ENCODE peak calls at places on chromosomes 12 and 14, in six cellular contexts. B is pancreas; M is occipital lobe; T is stimulated activated CD4-positive, alpha-beta T cell treated with anti-CD3 and anti-CD28 coated beads, Interleukin-12 subunit alpha, Interleukin-12 subunit beta, amount 100 ng/mL, for 4 hours; X is cardiac fibroblast; Z is GM13977. W is an unnamed sample.
A peak's percentile ranks its signal among the peaks of the same experiment; 100 is the strongest.

GRCh38 chr14:24157331-24157730 is 3.7 kb upstream of the IRF9 start:
- DNase-seq in B (no peak), M (no peak), T (no peak), X (no peak), Z (no peak), W (no peak)

GRCh38 chr12:31959701-31960391 is 631 bp downstream of the RESF1 start:
- DNase-seq in B (peak; percentile 61), M (peak; percentile 73), T (peak; percentile 55), X (peak; percentile 74), Z (peak; percentile 49), W (peak; percentile 29)

GRCh38 chr14:102235275-102235897 is 69.6 kb downstream of the MOK start:
- DNase-seq in B (peak; percentile 90), M (peak; percentile 12), T (peak; percentile 75), X (peak; percentile 96), Z (peak; percentile 89), W (peak; percentile 94)

GRCh38 chr12:82745062-82745461 is 58.4 kb downstream of the TMTC2 start:
- DNase-seq in B (no peak), M (no peak), T (no peak), X (no peak), Z (no peak), W (no peak)

GRCh38 chr12:76137611-76138010 is 53.1 kb upstream of the NAP1L1 start:
- DNase-seq in B (no peak), M (no peak), T (no peak), X (peak; percentile 60), Z (no peak), W (no peak)

GRCh38 chr12:108816652-108817335 is 40.6 kb downstream of the SSH1 start:
- DNase-seq in B (no peak), M (no peak), T (no peak), X (no peak), Z (no peak), W (no peak)

GRCh38 chr12:21551811-21552469 is 25.8 kb downstream of the SPX start:
- DNase-seq in B (no peak), M (no peak), T (no peak), X (peak; percentile 32), Z (no peak), W (no peak)

GRCh38 chr12:6062427-6063378 is 61.8 kb downstream of the VWF start:
- DNase-seq in B (peak; percentile 46), M (peak; percentile 21), T (peak; percentile 59), X (peak; percentile 61), Z (peak; percentile 84), W (peak; percentile 59)

GRCh38 chr14:100282083-100282350 is 24.2 kb downstream of the SLC25A29 start:
- DNase-seq in B (no peak), M (no peak), T (no peak), X (no peak), Z (no peak), W (no peak)

GRCh38 chr14:49858383-49858782 is 5.8 kb upstream of the NEMF start:
- DNase-seq in B (no peak), M (no peak), T (no peak), X (no peak), Z (no peak), W (no peak)

GRCh38 chr12:101116911-101117310 is 93.1 kb downstream of the SLC5A8 start:
- DNase-seq in B (no peak), M (no peak), T (no peak), X (no peak), Z (no peak), W (no peak)

GRCh38 chr14:105507247-105507646 is 16.2 kb downstream of the TEDC1 start:
- DNase-seq in B (no peak), M (no peak), T (no peak), X (no peak), Z (no peak), W (no peak)

GRCh38 chr12:99984271-99985128 is at the start of gene ANKS1B:
- DNase-seq in B (peak; percentile 25), M (peak; percentile 53), T (peak; percentile 3), X (peak; percentile 29), Z (peak; percentile 73), W (peak; percentile 82)

GRCh38 chr12:95318071-95318545 is 100.5 kb downstream of the VEZT start:
- DNase-seq in B (no peak), M (no peak), T (no peak), X (peak; percentile 74), Z (no peak), W (no peak)

GRCh38 chr14:68762944-68763831 is 29.7 kb downstream of the ZFP36L1 start:
- DNase-seq in B (peak; percentile 84), M (no peak), T (no peak), X (peak; percentile 39), Z (no peak), W (no peak)

GRCh38 chr14:23058654-23059504 is 1.6 kb upstream of the CDH24 start:
- DNase-seq in B (no peak), M (no peak), T (no peak), X (no peak), Z (no peak), W (no peak)

GRCh38 chr12:66409195-66409871 is 107.0 kb downstream of the HELB start:
- DNase-seq in B (peak; percentile 16), M (no peak), T (no peak), X (peak; percentile 80), Z (no peak), W (no peak)

GRCh38 chr14:35234007-35234406 is 58.2 kb upstream of the PSMA6 start:
- DNase-seq in B (no peak), M (no peak), T (no peak), X (peak; percentile 41), Z (no peak), W (no peak)

GRCh38 chr12:96862326-96862725 is 44.7 kb upstream of the NEDD1 start:
- DNase-seq in B (no peak), M (no peak), T (no peak), X (no peak), Z (no peak), W (no peak)

GRCh38 chr12:49897276-49897675 is 6.4 kb downstream of the FAIM2 start:
- DNase-seq in B (no peak), M (no peak), T (no peak), X (no peak), Z (no peak), W (no peak)

GRCh38 chr12:31590730-31591307 is at the start of gene DENND5B:
- DNase-seq in B (peak; percentile 81), M (peak; percentile 73), T (peak; percentile 14), X (peak; percentile 53), Z (peak; percentile 82), W (peak; percentile 79)

GRCh38 chr12:61071015-61071414 is 1189.2 kb upstream of the USP15 start:
- DNase-seq in B (no peak), M (no peak), T (no peak), X (no peak), Z (no peak), W (no peak)

GRCh38 chr14:96584907-96585671 is 82.9 kb downstream of the PAPOLA start:
- DNase-seq in B (peak; percentile 2), M (no peak), T (no peak), X (no peak), Z (no peak), W (no peak)

W was measured in 8988T.